ENCODE peak calls at places on chromosomes 4 and X, in five cellular contexts. M, D, E, W and G are unnamed samples.

GRCh38 chrX:70979136-70979762 is 48.4 kb upstream of the SLC7A3 start:
- DNase-seq in E (no peak), W (no peak), M (peak), D (peak), G (peak)

GRCh38 chr4:39062094-39062493 is at the start of gene KLHL5:
- DNase-seq in W (no peak), E (peak), D (no peak), M (no peak), G (peak)

GRCh38 chr4:107304699-107305286 is 268.7 kb upstream of the DKK2 start:
- DNase-seq in D (no peak), M (no peak), E (peak), W (no peak), G (no peak)

GRCh38 chr4:164790249-164790648 is 36.3 kb downstream of the SMIM31 start:
- DNase-seq in D (no peak), M (no peak), E (no peak), W (no peak), G (no peak)

GRCh38 chr4:3303840-3304715 is 11.3 kb downstream of the RGS12 start:
- DNase-seq in D (no peak), M (no peak), E (no peak), W (no peak), G (no peak)

GRCh38 chrX:13220916-13221315 is 98.9 kb downstream of the ATXN3L start:
- DNase-seq in W (no peak), D (no peak), M (peak), E (no peak), G (peak)

GRCh38 chrX:46627044-46627443 is 53.5 kb downstream of the CHST7 start:
- DNase-seq in M (no peak), D (no peak), W (no peak), E (no peak), G (no peak)

GRCh38 chr4:183607894-183608293 is 51.1 kb downstream of the RWDD4 start:
- DNase-seq in M (no peak), W (no peak), D (no peak), E (no peak), G (no peak)

GRCh38 chr4:144410230-144410783 is 235.6 kb upstream of the HHIP start:
- DNase-seq in D (no peak), M (no peak), E (no peak), W (no peak), G (no peak)

GRCh38 chr4:99615210-99615834 is 40.7 kb downstream of the MTTP start:
- DNase-seq in M (no peak), E (no peak), W (no peak), D (no peak), G (no peak)

GRCh38 chr4:124019749-124020549 is 623.4 kb downstream of the SPRY1 start:
- DNase-seq in M (no peak), D (no peak), W (no peak), E (no peak), G (peak)

GRCh38 chr4:88857588-88857987 is 160.0 kb upstream of the NAP1L5 start:
- DNase-seq in M (peak), E (no peak), D (no peak), W (no peak), G (no peak)

GRCh38 chrX:102517331-102517730 is 792 bp upstream of the TMSB15A start:
- DNase-seq in M (peak), D (no peak), E (no peak), W (no peak), G (peak)

GRCh38 chrX:55119712-55120111 is 30.9 kb downstream of the PAGE2 start:
- DNase-seq in W (no peak), D (no peak), M (peak), E (no peak), G (peak)

GRCh38 chr4:183876268-183876934 is 28.7 kb upstream of the STOX2 start:
- DNase-seq in D (no peak), M (peak), E (no peak), W (no peak), G (peak)

GRCh38 chr4:66169341-66169740 is 499.1 kb upstream of the EPHA5 start:
- DNase-seq in E (no peak), W (no peak), D (no peak), M (no peak), G (peak)

GRCh38 chrX:42946544-42947223 is 168.7 kb upstream of the PPP1R2C start:
- DNase-seq in D (no peak), M (no peak), W (no peak), E (no peak), G (no peak)

GRCh38 chrX:42941671-42942070 is 163.7 kb upstream of the PPP1R2C start:
- DNase-seq in D (no peak), W (no peak), E (no peak), M (no peak), G (no peak)

GRCh38 chrX:42944381-42944998 is 166.5 kb upstream of the PPP1R2C start:
- DNase-seq in M (no peak), E (no peak), W (no peak), D (no peak), G (no peak)

GRCh38 chrX:42948723-42949122 is 170.8 kb upstream of the PPP1R2C start:
- DNase-seq in M (no peak), D (no peak), E (no peak), W (no peak), G (no peak)

DNA sequence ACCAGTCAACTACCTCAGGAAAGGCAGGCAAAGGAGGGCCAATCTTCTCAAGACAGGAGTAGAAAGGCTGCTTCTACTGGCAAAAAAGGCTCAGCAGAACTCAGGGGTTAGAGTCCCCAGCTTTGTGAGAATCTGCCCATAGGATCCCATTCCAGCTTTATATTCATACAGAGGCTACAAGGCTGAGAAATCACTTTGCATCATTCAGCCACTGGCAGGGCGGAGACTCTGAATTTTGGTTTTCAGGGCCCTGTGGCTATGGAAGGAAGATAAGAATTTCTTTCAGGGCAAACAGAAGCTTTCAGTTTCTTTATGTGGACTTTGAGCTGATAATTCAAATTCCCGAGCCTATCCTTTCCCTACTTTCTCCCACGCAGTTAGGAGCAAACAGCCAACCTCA is 165.1 kb upstream of the PPP1R2C start:
- DNase-seq in E (no peak), W (no peak), M (no peak), D (no peak), G (no peak)
- H4K91ac ChIP-seq in E (no peak), W (no peak), M (no peak), D (no peak), G (no peak)

GRCh38 chr4:38002451-38003071 is 42.4 kb downstream of the PTTG2 start:
- DNase-seq in E (no peak), D (no peak), W (no peak), M (peak), G (no peak)
- H2AK5ac ChIP-seq in E (no peak), D (no peak), W (peak), M (no peak), G (no peak)

DNA sequence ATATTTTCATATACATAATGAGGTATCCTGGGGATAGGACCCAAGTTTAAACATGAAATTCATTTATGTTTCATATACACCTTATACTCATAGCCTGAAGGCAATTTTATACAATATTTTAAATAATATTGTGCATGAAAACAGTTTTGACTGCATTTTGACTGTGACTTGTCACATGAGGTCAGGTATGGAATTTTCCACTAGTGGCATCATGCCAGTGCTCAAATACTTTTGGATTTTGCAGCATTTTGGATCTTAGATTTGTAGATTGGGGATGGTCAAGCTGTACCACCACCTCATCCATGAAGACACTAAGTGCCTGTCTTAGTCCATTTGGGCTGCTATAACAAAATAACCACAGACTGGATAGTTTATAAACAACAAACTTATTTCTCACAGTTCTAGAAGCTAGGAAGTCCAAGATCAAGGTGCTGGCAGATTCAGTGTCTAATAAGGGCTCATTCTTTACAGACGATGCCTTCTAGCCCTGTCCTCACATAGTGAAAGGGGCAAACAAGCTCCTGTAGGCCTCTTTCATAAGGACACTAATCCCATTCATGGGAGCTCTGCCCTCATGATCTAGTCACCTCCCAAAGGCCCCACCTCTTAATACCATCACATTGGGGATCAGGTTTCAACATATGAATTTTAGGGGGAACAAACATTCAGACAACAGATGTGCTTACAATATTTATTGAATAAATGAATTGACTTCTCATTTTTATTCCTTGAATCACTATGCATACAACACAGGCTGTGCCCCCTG is 9.4 kb downstream of the NUDT6 start:
- DNase-seq in M (no peak), D (no peak), W (no peak), E (no peak), G (no peak)
- H2BK15ac ChIP-seq in M (peak), D (no peak), W (no peak), E (no peak), G (no peak)

GRCh38 chr4:53929311-53929710 is 135.1 kb downstream of the CHIC2 start:
- DNase-seq in E (no peak), M (peak), D (no peak), W (no peak), G (no peak)
- H4K91ac ChIP-seq in E (no peak), M (peak), D (no peak), W (no peak), G (no peak)

GRCh38 chr4:473575-474457 is 25.1 kb downstream of the ZNF721 start:
- DNase-seq in W (peak), E (peak), D (peak), M (peak), G (peak)
- H2AK5ac ChIP-seq in W (peak), E (peak), D (no peak), M (no peak), G (no peak)

DNA sequence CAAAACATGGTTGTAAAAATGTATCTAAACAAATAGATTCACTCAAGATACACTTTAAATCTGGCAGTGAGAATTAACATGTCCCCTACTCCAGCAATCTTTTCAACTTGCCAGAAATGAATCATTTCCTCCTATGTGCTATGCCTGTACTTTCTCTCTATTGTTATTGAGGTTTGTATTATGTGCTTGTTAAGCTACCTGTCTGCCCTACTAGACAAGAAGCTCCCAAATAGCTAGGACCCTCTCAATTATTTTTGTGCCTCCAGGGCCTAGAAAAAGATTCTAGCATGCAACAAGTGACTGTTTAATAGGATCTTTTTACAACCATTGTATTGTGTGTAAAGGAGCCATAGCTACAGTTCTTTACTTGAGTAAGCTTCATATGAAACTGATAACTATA is 3.5 kb upstream of the SAP30 start:
- DNase-seq in W (no peak), E (no peak), D (no peak), M (peak), G (no peak)
- H2BK15ac ChIP-seq in W (no peak), E (no peak), D (no peak), M (no peak), G (no peak)

GRCh38 chrX:1486749-1487361 is 34.1 kb upstream of the ASMTL start:
- DNase-seq in D (no peak), W (no peak), E (no peak), M (no peak), G (no peak)
- H4K91ac ChIP-seq in D (no peak), W (peak), E (no peak), M (no peak), G (no peak)

DNA sequence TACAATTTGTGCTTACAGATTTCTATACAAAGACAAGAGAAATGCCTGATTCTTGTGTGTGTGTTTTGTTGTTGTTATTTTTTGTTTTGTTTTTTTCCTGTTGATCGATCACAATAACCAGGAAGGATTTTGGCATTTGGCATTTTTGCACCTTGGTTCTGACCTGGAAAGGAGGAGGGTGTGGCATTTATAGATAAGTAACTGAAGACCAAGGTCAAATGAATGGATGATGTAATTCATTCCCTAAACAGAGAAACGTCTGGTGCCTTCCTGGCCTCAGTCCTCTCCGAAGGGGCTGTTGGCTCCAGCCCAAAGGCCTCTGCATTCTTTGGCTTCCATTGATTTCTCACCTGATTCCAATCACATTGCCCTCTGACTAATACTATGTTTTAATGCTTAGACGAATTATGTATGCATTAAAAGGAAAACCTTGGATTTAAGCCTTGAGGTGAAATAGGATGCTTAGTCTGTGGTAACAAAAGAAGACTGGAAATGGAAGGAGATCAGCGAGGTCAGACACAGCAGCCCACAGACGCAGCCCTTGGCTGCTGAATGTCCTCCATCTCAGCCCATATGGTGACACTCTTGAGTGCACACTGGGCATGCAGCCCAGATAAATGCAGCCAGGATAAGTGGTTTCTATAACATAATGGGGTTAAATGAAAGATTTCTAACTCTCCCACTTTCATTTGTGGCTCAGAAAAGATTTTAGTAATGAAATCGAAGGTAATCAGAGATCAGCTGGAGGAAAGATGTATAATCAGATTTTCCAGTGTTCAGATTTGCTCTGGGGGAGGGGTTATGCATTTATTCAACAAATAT is 60.5 kb upstream of the TRIM2 start:
- DNase-seq in E (no peak), M (peak), D (no peak), W (no peak), G (peak)
- H2AK5ac ChIP-seq in E (no peak), M (no peak), D (no peak), W (no peak), G (no peak)

GRCh38 chr4:86108834-86109233 is 251.0 kb downstream of the MAPK10 start:
- DNase-seq in E (no peak), M (no peak), W (no peak), D (no peak), G (no peak)

GRCh38 chr4:86108152-86108551 is 251.7 kb downstream of the MAPK10 start:
- DNase-seq in E (no peak), W (no peak), D (no peak), M (peak), G (no peak)

GRCh38 chr4:86101841-86102240 is 258.0 kb downstream of the MAPK10 start:
- DNase-seq in M (no peak), D (no peak), E (no peak), W (no peak), G (no peak)

GRCh38 chr4:86106475-86106874 is 253.4 kb downstream of the MAPK10 start:
- DNase-seq in E (no peak), W (no peak), M (no peak), D (no peak), G (no peak)

GRCh38 chr4:86107112-86107511 is 252.7 kb downstream of the MAPK10 start:
- DNase-seq in M (no peak), D (no peak), W (no peak), E (no peak), G (no peak)
- H2BK15ac ChIP-seq in M (no peak), D (no peak), W (no peak), E (no peak), G (no peak)

DNA sequence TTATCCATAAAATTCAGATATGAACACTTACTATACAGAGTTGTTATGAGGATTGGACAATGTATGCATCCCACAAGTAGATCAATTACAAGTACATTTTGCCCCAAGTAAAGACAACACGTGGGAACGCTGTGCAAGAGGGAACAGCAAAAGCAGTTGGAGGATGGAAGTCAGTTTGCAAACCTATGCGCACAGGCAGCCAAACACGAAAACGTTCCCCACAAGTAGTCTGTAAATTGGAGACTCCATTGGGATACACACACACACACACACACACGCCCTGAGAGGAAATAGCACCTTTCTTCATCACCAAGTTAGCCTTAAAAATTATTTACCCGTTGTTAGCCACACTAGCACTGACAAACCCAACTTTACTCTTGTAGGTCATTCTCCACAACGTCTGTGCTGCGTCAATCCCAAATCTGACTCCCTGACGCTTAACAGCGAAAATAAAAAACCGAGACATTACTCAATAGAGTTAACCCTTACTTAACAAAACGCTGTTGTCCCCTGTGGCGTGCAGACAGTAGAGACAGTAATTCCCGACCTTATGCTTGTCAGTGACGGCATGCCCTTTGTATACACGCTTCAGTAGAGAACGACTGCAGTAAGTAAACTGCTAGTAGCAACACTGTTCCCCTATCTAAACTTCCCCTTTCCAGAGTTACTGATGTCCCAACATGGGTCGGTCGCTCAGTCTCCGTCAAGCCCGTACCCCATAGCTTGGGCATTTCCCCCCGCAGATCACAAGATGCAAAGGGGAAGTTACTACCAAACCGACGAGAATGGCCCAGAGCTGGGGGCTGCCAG is 728 bp downstream of the MANBA start:
- DNase-seq in D (no peak), E (peak), W (no peak), M (peak), G (peak)
- H4K91ac ChIP-seq in D (no peak), E (no peak), W (no peak), M (no peak), G (peak)